ENCODE peak calls at places on chromosomes 11 and 22, in five cellular contexts. J is posterior cingulate gyrus; X is activated CD4-positive, alpha-beta memory T cell treated with anti-CD3 and anti-CD28 coated beads, Interleukin-2, amount 10 ng/mL, durations not matched to agents 7 days and 5 days; A is HFF-Myc; S is iPS-NIHi11. Y is an unnamed sample.

GRCh38 chr22:33440756-33441155 is 382.6 kb upstream of the SYN3 start:
- DNase-seq in J (no peak), X (no peak), A (no peak), S (no peak), Y (no peak)

GRCh38 chr22:30858976-30859713 is 109.4 kb downstream of the MORC2 start:
- DNase-seq in J (no peak), X (no peak), A (no peak), S (no peak), Y (no peak)

GRCh38 chr11:78595431-78596130 is 20.9 kb upstream of the NARS2 start:
- DNase-seq in J (no peak), X (no peak), A (peak), S (no peak), Y (no peak)

GRCh38 chr11:69437001-69437875 is 44.2 kb upstream of the LINC01488 start:
- DNase-seq in J (no peak), X (no peak), A (no peak), S (peak), Y (no peak)

GRCh38 chr22:24325105-24325757 is 54.6 kb downstream of the SPECC1L start:
- DNase-seq in J (no peak), X (peak), A (peak), S (peak), Y (no peak)

GRCh38 chr11:65743928-65744698 is 23.5 kb upstream of the RNASEH2C start:
- DNase-seq in J (no peak), X (no peak), A (no peak), S (peak), Y (no peak)

GRCh38 chr11:119373917-119374631 is 7.4 kb downstream of the USP2 start:
- DNase-seq in J (peak), X (peak), A (no peak), S (peak), Y (no peak)

GRCh38 chr11:19525714-19526113 is 186.9 kb upstream of the NAV2 start:
- DNase-seq in J (no peak), X (no peak), A (no peak), S (peak), Y (no peak)

GRCh38 chr11:118947091-118947490 is 9.0 kb upstream of the UPK2 start:
- DNase-seq in J (no peak), X (no peak), A (no peak), S (no peak), Y (no peak)

GRCh38 chr11:96906521-96906920 is 516.7 kb downstream of the JRKL start:
- DNase-seq in J (no peak), X (no peak), A (no peak), S (no peak), Y (no peak)

GRCh38 chr11:92528051-92528450 is 303.4 kb downstream of the FAT3 start:
- DNase-seq in J (no peak), X (no peak), A (no peak), S (no peak), Y (no peak)

GRCh38 chr11:83007909-83008580 is 63.7 kb downstream of the RAB30 start:
- DNase-seq in J (no peak), X (no peak), A (no peak), S (peak), Y (no peak)

GRCh38 chr11:45162916-45163879 is 16.8 kb downstream of the PRDM11 start:
- DNase-seq in J (no peak), X (no peak), A (no peak), S (no peak), Y (no peak)

GRCh38 chr22:17921871-17922821 is 102.2 kb downstream of the MICAL3 start:
- DNase-seq in J (no peak), X (no peak), A (no peak), S (peak), Y (no peak)

GRCh38 chr11:28697920-28698827 is 590.0 kb downstream of the METTL15 start:
- DNase-seq in J (peak), X (peak), A (no peak), S (peak), Y (no peak)

GRCh38 chr11:121416909-121417567 is 35.1 kb upstream of the SORL1 start:
- DNase-seq in J (peak), X (peak), A (peak), S (peak), Y (no peak)

GRCh38 chr22:40509401-40510134 is 127.0 kb downstream of the MRTFA start:
- DNase-seq in J (no peak), X (no peak), A (no peak), S (no peak), Y (no peak)

GRCh38 chr11:40602866-40603578 is 856.4 kb downstream of the LRRC4C start:
- DNase-seq in J (no peak), X (no peak), A (no peak), S (no peak), Y (no peak)

GRCh38 chr11:58391879-58392278 is 14.8 kb downstream of the OR5B3 start:
- DNase-seq in J (no peak), X (no peak), A (no peak), S (no peak), Y (no peak)

Y was measured in cortex of kidney.